ENCODE peak calls at places on chromosome 18, in five cellular contexts. One of them, this sample, is unnamed.
A peak's percentile ranks its signal among the peaks of the same experiment; 100 is the strongest.

GRCh38 chr18:64330976-64331375 is 182.1 kb upstream of the LINC00305 start:
- DNase-seq in GM03348: no peak
- DNase-seq in stimulated activated naive B cell treated with anti-CD40 and anti-IgM and Interleukin-4, amounts not matched to agents 10 μg/mL and 1 μg/mL and 100 μg/mL, for 72 hours: no peak
- DNase-seq in hippocampal formation: no peak
- DNase-seq in nephron progenitor cell: no peak
- DNase-seq in this sample: no peak

GRCh38 chr18:29198834-29199233 is 1021.9 kb upstream of the CDH2 start:
- DNase-seq in GM03348: no peak
- DNase-seq in stimulated activated naive B cell treated with anti-CD40 and anti-IgM and Interleukin-4, amounts not matched to agents 10 μg/mL and 1 μg/mL and 100 μg/mL, for 72 hours: no peak
- DNase-seq in hippocampal formation: no peak
- DNase-seq in nephron progenitor cell: no peak
- DNase-seq in this sample: no peak

GRCh38 chr18:11387880-11388279 is 221.5 kb upstream of the SLC35G4 start:
- DNase-seq in GM03348: no peak
- DNase-seq in stimulated activated naive B cell treated with anti-CD40 and anti-IgM and Interleukin-4, amounts not matched to agents 10 μg/mL and 1 μg/mL and 100 μg/mL, for 72 hours: no peak
- DNase-seq in hippocampal formation: no peak
- DNase-seq in nephron progenitor cell: no peak
- DNase-seq in this sample: no peak

GRCh38 chr18:32771871-32772499 is 838 bp downstream of the KLHL14 start:
- DNase-seq in GM03348: peak; percentile 34
- DNase-seq in stimulated activated naive B cell treated with anti-CD40 and anti-IgM and Interleukin-4, amounts not matched to agents 10 μg/mL and 1 μg/mL and 100 μg/mL, for 72 hours: peak; percentile 21
- DNase-seq in hippocampal formation: no peak
- DNase-seq in nephron progenitor cell: peak; percentile 63
- DNase-seq in this sample: peak; percentile 44

GRCh38 chr18:811192-812122 is 585 bp downstream of the YES1 start:
- DNase-seq in GM03348: peak; percentile 64
- DNase-seq in stimulated activated naive B cell treated with anti-CD40 and anti-IgM and Interleukin-4, amounts not matched to agents 10 μg/mL and 1 μg/mL and 100 μg/mL, for 72 hours: no peak
- DNase-seq in hippocampal formation: no peak
- DNase-seq in nephron progenitor cell: peak; percentile 74
- DNase-seq in this sample: no peak

GRCh38 chr18:9048808-9049494 is 53.5 kb upstream of the NDUFV2 start:
- DNase-seq in GM03348: peak; percentile 27
- DNase-seq in stimulated activated naive B cell treated with anti-CD40 and anti-IgM and Interleukin-4, amounts not matched to agents 10 μg/mL and 1 μg/mL and 100 μg/mL, for 72 hours: no peak
- DNase-seq in hippocampal formation: no peak
- DNase-seq in nephron progenitor cell: no peak
- DNase-seq in this sample: no peak

GRCh38 chr18:31920326-31920725 is 22.6 kb downstream of the TRAPPC8 start:
- DNase-seq in GM03348: no peak
- DNase-seq in stimulated activated naive B cell treated with anti-CD40 and anti-IgM and Interleukin-4, amounts not matched to agents 10 μg/mL and 1 μg/mL and 100 μg/mL, for 72 hours: no peak
- DNase-seq in hippocampal formation: no peak
- DNase-seq in nephron progenitor cell: no peak
- DNase-seq in this sample: no peak

GRCh38 chr18:75654928-75655745 is 227.6 kb upstream of the SMIM21 start:
- DNase-seq in GM03348: peak; percentile 8
- DNase-seq in stimulated activated naive B cell treated with anti-CD40 and anti-IgM and Interleukin-4, amounts not matched to agents 10 μg/mL and 1 μg/mL and 100 μg/mL, for 72 hours: no peak
- DNase-seq in hippocampal formation: no peak
- DNase-seq in nephron progenitor cell: peak; percentile 11
- DNase-seq in this sample: no peak

GRCh38 chr18:7084080-7084765 is 33.4 kb downstream of the LAMA1 start:
- DNase-seq in GM03348: peak; percentile 42
- DNase-seq in stimulated activated naive B cell treated with anti-CD40 and anti-IgM and Interleukin-4, amounts not matched to agents 10 μg/mL and 1 μg/mL and 100 μg/mL, for 72 hours: no peak
- DNase-seq in hippocampal formation: no peak
- DNase-seq in nephron progenitor cell: no peak
- DNase-seq in this sample: no peak

GRCh38 chr18:13428319-13428718 is 209.8 kb downstream of the LDLRAD4 start:
- DNase-seq in GM03348: no peak
- DNase-seq in stimulated activated naive B cell treated with anti-CD40 and anti-IgM and Interleukin-4, amounts not matched to agents 10 μg/mL and 1 μg/mL and 100 μg/mL, for 72 hours: no peak
- DNase-seq in hippocampal formation: no peak
- DNase-seq in nephron progenitor cell: no peak
- DNase-seq in this sample: no peak

GRCh38 chr18:79465392-79465991 is 69.8 kb downstream of the NFATC1 start:
- DNase-seq in GM03348: no peak
- DNase-seq in stimulated activated naive B cell treated with anti-CD40 and anti-IgM and Interleukin-4, amounts not matched to agents 10 μg/mL and 1 μg/mL and 100 μg/mL, for 72 hours: peak; percentile 67
- DNase-seq in hippocampal formation: no peak
- DNase-seq in nephron progenitor cell: peak; percentile 70
- DNase-seq in this sample: peak; percentile 69

This sample was measured in activated B cell treated with CpG ODN at 0.5 μM for 24 hours.